ENCODE peak calls at places on chromosomes 13 and 19, in nine cellular contexts. K, D, T, M, F, P, R, C and Y are unnamed samples.

GRCh38 chr19:40366697-40367561 is 18.4 kb downstream of the PLD3 start:
- DNase-seq in K (no peak), D (no peak), T (peak; percentile 88), M (peak; percentile 26), F (no peak), P (peak; percentile 60), R (no peak), C (no peak), Y (no peak)

GRCh38 chr19:56746367-56746766 is 74.8 kb upstream of the ZNF835 start:
- DNase-seq in K (no peak), D (no peak), T (no peak), M (no peak), F (no peak), P (no peak), R (no peak), C (no peak), Y (no peak)

GRCh38 chr13:108948269-108948671 is 318.9 kb downstream of the MYO16 start:
- DNase-seq in K (no peak), D (no peak), T (no peak), M (no peak), F (no peak), P (no peak), R (no peak), C (no peak), Y (no peak)

GRCh38 chr13:29582171-29582570 is 13.3 kb downstream of the SLC7A1 start:
- DNase-seq in K (no peak), D (no peak), T (no peak), M (no peak), F (no peak), P (no peak), R (no peak), C (no peak), Y (no peak)

GRCh38 chr13:98206946-98207345 is 29.9 kb upstream of the RNF113B start:
- DNase-seq in K (no peak), D (no peak), T (no peak), M (peak; percentile 94), F (no peak), P (no peak), R (peak; percentile 83), C (no peak), Y (no peak)

GRCh38 chr19:30857966-30858490 is 485.8 kb downstream of the ZNF536 start:
- DNase-seq in K (peak; percentile 19), D (no peak), T (no peak), M (no peak), F (no peak), P (no peak), R (no peak), C (no peak), Y (no peak)

GRCh38 chr19:43562698-43563241 is 12.6 kb downstream of the XRCC1 start:
- DNase-seq in K (peak; percentile 83), D (peak; percentile 75), T (no peak), M (peak; percentile 87), F (peak; percentile 63), P (no peak), R (no peak), C (peak; percentile 89), Y (peak; percentile 87)

GRCh38 chr19:42345191-42345812 is 19.9 kb downstream of the MEGF8 start:
- DNase-seq in K (no peak), D (no peak), T (no peak), M (peak; percentile 73), F (no peak), P (no peak), R (no peak), C (no peak), Y (no peak)

GRCh38 chr19:21569497-21569870 is 64.1 kb downstream of the ZNF429 start:
- DNase-seq in K (peak; percentile 63), D (peak; percentile 36), T (no peak), M (peak; percentile 38), F (peak; percentile 66), P (no peak), R (no peak), C (no peak), Y (peak; percentile 78)

GRCh38 chr13:111388851-111389500 is 68.5 kb downstream of the TEX29 start:
- DNase-seq in K (no peak), D (peak; percentile 25), T (no peak), M (no peak), F (no peak), P (no peak), R (no peak), C (no peak), Y (no peak)

GRCh38 chr13:63389756-63390155 is 1974.1 kb upstream of the PCDH20 start:
- DNase-seq in K (no peak), D (no peak), T (no peak), M (no peak), F (no peak), P (no peak), R (no peak), C (no peak), Y (no peak)

GRCh38 chr19:33052352-33052972 is 12.2 kb downstream of the RHPN2 start:
- DNase-seq in K (no peak), D (no peak), T (no peak), M (peak; percentile 65), F (peak; percentile 51), P (no peak), R (peak; percentile 92), C (no peak), Y (no peak)

GRCh38 chr19:7636691-7637373 is at the start of gene STXBP2:
- DNase-seq in K (no peak), D (peak; percentile 92), T (peak; percentile 70), M (peak; percentile 46), F (peak; percentile 88), P (peak; percentile 85), R (peak; percentile 76), C (peak; percentile 39), Y (peak; percentile 91)

GRCh38 chr19:18417250-18418033 is 1.8 kb upstream of the SSBP4 start:
- DNase-seq in K (peak; percentile 92), D (no peak), T (peak; percentile 83), M (peak; percentile 95), F (peak; percentile 77), P (peak; percentile 28), R (peak; percentile 30), C (peak; percentile 68), Y (no peak)

GRCh38 chr13:113224486-113224885 is 15.1 kb downstream of the CUL4A start:
- DNase-seq in K (no peak), D (no peak), T (peak; percentile 67), M (no peak), F (no peak), P (no peak), R (no peak), C (no peak), Y (no peak)

GRCh38 chr19:23436944-23437343 is 41.7 kb upstream of the ZNF91 start:
- DNase-seq in K (no peak), D (no peak), T (no peak), M (no peak), F (no peak), P (no peak), R (no peak), C (no peak), Y (no peak)

GRCh38 chr13:98739023-98739422 is 13.4 kb downstream of the SLC15A1 start:
- DNase-seq in K (no peak), D (no peak), T (no peak), M (no peak), F (no peak), P (no peak), R (no peak), C (no peak), Y (no peak)

GRCh38 chr13:48037346-48038173 is at the start of gene NUDT15:
- DNase-seq in K (peak; percentile 95), D (peak; percentile 97), T (peak; percentile 96), M (peak; percentile 98), F (peak; percentile 95), P (peak; percentile 95), R (peak; percentile 99), C (peak; percentile 98), Y (peak; percentile 96)

GRCh38 chr19:13396256-13397080 is 109.8 kb downstream of the CACNA1A start:
- DNase-seq in K (peak; percentile 63), D (no peak), T (peak; percentile 66), M (peak; percentile 88), F (peak; percentile 84), P (peak; percentile 30), R (peak; percentile 1), C (no peak), Y (no peak)

GRCh38 chr19:18117364-18117691 is 19.8 kb downstream of the MAST3 start:
- DNase-seq in K (no peak), D (no peak), T (no peak), M (no peak), F (no peak), P (no peak), R (no peak), C (no peak), Y (no peak)

GRCh38 chr13:29065142-29065541 is 245.0 kb downstream of the MTUS2 start:
- DNase-seq in K (no peak), D (no peak), T (no peak), M (no peak), F (no peak), P (no peak), R (no peak), C (no peak), Y (no peak)